ENCODE peak calls at places on chromosomes 3 and 15, in four cellular contexts. K, B, A and G are unnamed samples.
A peak's percentile ranks its signal among the peaks of the same experiment; 100 is the strongest.

GRCh38 chr3:33526787-33527186 is 86.6 kb upstream of the UBP1 start:
- DNase-seq in K (no peak), B (no peak), A (no peak), G (no peak)

GRCh38 chr3:32340039-32340438 is 51.6 kb upstream of the CMTM7 start:
- DNase-seq in K (peak; percentile 71), B (no peak), A (peak; percentile 55), G (peak; percentile 36)

GRCh38 chr3:152021951-152022461 is 148.6 kb downstream of the SUCNR1 start:
- DNase-seq in K (peak; percentile 66), B (no peak), A (no peak), G (peak; percentile 88)

GRCh38 chr15:56040081-56041035 is 46.9 kb upstream of the NEDD4 start:
- DNase-seq in K (peak; percentile 91), B (no peak), A (peak; percentile 94), G (peak; percentile 92)

GRCh38 chr3:194310060-194310481 is 41.1 kb downstream of the CPN2 start:
- DNase-seq in K (no peak), B (no peak), A (no peak), G (no peak)

GRCh38 chr15:46251873-46252272 is 617.0 kb downstream of the SQOR start:
- DNase-seq in K (no peak), B (no peak), A (no peak), G (no peak)

GRCh38 chr3:190229632-190230424 is 92.4 kb downstream of the CLDN1 start:
- DNase-seq in K (no peak), B (no peak), A (peak; percentile 40), G (peak; percentile 28)

GRCh38 chr3:132285620-132285945 is 31.6 kb upstream of the ACP3 start:
- DNase-seq in K (peak; percentile 12), B (no peak), A (no peak), G (no peak)

GRCh38 chr3:18806633-18807032 is 341.7 kb upstream of the KCNH8 start:
- DNase-seq in K (no peak), B (no peak), A (no peak), G (no peak)

GRCh38 chr15:29826908-29827307 is 4.6 kb upstream of the TJP1 start:
- DNase-seq in K (no peak), B (no peak), A (no peak), G (no peak)

GRCh38 chr15:42084465-42085235 is 9.7 kb downstream of the PLA2G4D start:
- DNase-seq in K (peak; percentile 66), B (peak; percentile 24), A (peak; percentile 45), G (peak; percentile 64)

GRCh38 chr15:28022961-28023360 is 76.2 kb downstream of the OCA2 start:
- DNase-seq in K (no peak), B (no peak), A (no peak), G (no peak)

GRCh38 chr15:63986751-63987341 is 59.4 kb downstream of the DAPK2 start:
- DNase-seq in K (no peak), B (no peak), A (no peak), G (no peak)

GRCh38 chr15:56640549-56640948 is 92.8 kb downstream of the ZNF280D start:
- DNase-seq in K (no peak), B (no peak), A (no peak), G (no peak)

GRCh38 chr3:156648086-156648485 is 26.3 kb upstream of the TIPARP start:
- DNase-seq in K (peak; percentile 37), B (no peak), A (no peak), G (no peak)

GRCh38 chr15:94306700-94307650 is 75.6 kb downstream of the MCTP2 start:
- DNase-seq in K (peak; percentile 5), B (no peak), A (peak; percentile 67), G (no peak)

GRCh38 chr3:134809412-134810051 is 14.5 kb downstream of the EPHB1 start:
- DNase-seq in K (no peak), B (no peak), A (no peak), G (no peak)

GRCh38 chr3:29072626-29073025 is 208.2 kb upstream of the RBMS3 start:
- DNase-seq in K (peak; percentile 12), B (no peak), A (no peak), G (no peak)

GRCh38 chr3:48034000-48034516 is 17.8 kb upstream of the MAP4 start:
- DNase-seq in K (peak; percentile 73), B (no peak), A (peak; percentile 61), G (peak; percentile 66)

GRCh38 chr15:60373327-60373726 is 24.5 kb downstream of the ANXA2 start:
- DNase-seq in K (no peak), B (no peak), A (no peak), G (no peak)

GRCh38 chr15:84750583-84751092 is 2.2 kb downstream of the ZNF592 start:
- DNase-seq in K (no peak), B (no peak), A (no peak), G (no peak)